ENCODE peak calls at places on chromosome 5, in eight cellular contexts. One of them, this sample, is unnamed.

GRCh38 chr5:35853652-35854051 is 3.0 kb upstream of the IL7R start:
- DNase-seq in cardiac muscle cell: peak
- DNase-seq in psoas muscle: peak
- DNase-seq in lung: no peak
- DNase-seq in GM12865: peak
- DNase-seq in HAP-1: no peak
- DNase-seq in MM.1S: no peak
- DNase-seq in Jurkat, Clone E6-1: no peak
- DNase-seq in this sample: no peak

GRCh38 chr5:143023447-143024096 is 253.4 kb downstream of the ARHGAP26 start:
- DNase-seq in cardiac muscle cell: peak
- DNase-seq in psoas muscle: peak
- DNase-seq in lung: no peak
- DNase-seq in GM12865: peak
- DNase-seq in HAP-1: no peak
- DNase-seq in MM.1S: no peak
- DNase-seq in Jurkat, Clone E6-1: no peak
- DNase-seq in this sample: no peak

GRCh38 chr5:76999451-76999850 is 30.8 kb upstream of the AGGF1 start:
- DNase-seq in cardiac muscle cell: peak
- DNase-seq in psoas muscle: no peak
- DNase-seq in lung: no peak
- DNase-seq in GM12865: no peak
- DNase-seq in HAP-1: no peak
- DNase-seq in MM.1S: no peak
- DNase-seq in Jurkat, Clone E6-1: no peak
- DNase-seq in this sample: peak

GRCh38 chr5:150530992-150531588 is 23.2 kb downstream of the NDST1 start:
- DNase-seq in cardiac muscle cell: no peak
- DNase-seq in psoas muscle: no peak
- DNase-seq in lung: no peak
- DNase-seq in GM12865: no peak
- DNase-seq in HAP-1: peak
- DNase-seq in MM.1S: no peak
- DNase-seq in Jurkat, Clone E6-1: no peak
- DNase-seq in this sample: no peak

GRCh38 chr5:163440954-163441353 is 3.6 kb downstream of the CCNG1 start:
- DNase-seq in cardiac muscle cell: no peak
- DNase-seq in psoas muscle: no peak
- DNase-seq in lung: no peak
- DNase-seq in GM12865: no peak
- DNase-seq in HAP-1: no peak
- DNase-seq in MM.1S: no peak
- DNase-seq in Jurkat, Clone E6-1: no peak
- DNase-seq in this sample: no peak

GRCh38 chr5:177116631-177117373 is 16.8 kb upstream of the NSD1 start:
- DNase-seq in cardiac muscle cell: peak
- DNase-seq in psoas muscle: peak
- DNase-seq in lung: peak
- DNase-seq in GM12865: peak
- DNase-seq in HAP-1: no peak
- DNase-seq in MM.1S: no peak
- DNase-seq in Jurkat, Clone E6-1: no peak
- DNase-seq in this sample: no peak

GRCh38 chr5:150139334-150139733 is 16.3 kb downstream of the PDGFRB start:
- DNase-seq in cardiac muscle cell: peak
- DNase-seq in psoas muscle: no peak
- DNase-seq in lung: no peak
- DNase-seq in GM12865: no peak
- DNase-seq in HAP-1: no peak
- DNase-seq in MM.1S: no peak
- DNase-seq in Jurkat, Clone E6-1: no peak
- DNase-seq in this sample: peak

GRCh38 chr5:108749130-108749861 is 1.6 kb downstream of the FER start:
- DNase-seq in cardiac muscle cell: no peak
- DNase-seq in psoas muscle: no peak
- DNase-seq in lung: no peak
- DNase-seq in GM12865: peak
- DNase-seq in HAP-1: no peak
- DNase-seq in MM.1S: peak
- DNase-seq in Jurkat, Clone E6-1: no peak
- DNase-seq in this sample: peak

DNA sequence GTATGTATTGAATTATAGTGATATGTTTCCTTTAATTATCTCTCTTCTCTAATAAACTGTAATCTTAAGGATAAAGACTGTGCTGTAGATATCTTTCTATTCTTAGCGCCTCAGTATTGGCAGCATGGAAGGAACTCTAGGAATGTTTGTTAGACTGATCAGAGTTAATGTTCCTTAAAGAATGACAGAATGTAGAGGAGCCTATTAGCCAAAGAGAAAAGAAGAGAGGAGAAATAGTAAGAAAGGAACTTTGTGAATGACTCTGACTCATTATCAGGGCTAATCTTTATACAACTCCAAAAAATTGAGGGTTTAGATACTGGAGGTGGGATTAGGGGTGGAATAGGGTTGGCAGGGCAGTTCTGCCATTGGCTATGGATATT is 59.0 kb upstream of the NUDT12 start:
- DNase-seq in cardiac muscle cell: no peak
- DNase-seq in psoas muscle: no peak
- DNase-seq in lung: no peak
- DNase-seq in GM12865: no peak
- DNase-seq in HAP-1: no peak
- DNase-seq in MM.1S: no peak
- DNase-seq in Jurkat, Clone E6-1: no peak
- DNase-seq in this sample: no peak
- H3K4me3 ChIP-seq in cardiac muscle cell: no peak
- H3K4me3 ChIP-seq in psoas muscle: no peak
- H3K4me3 ChIP-seq in lung: no peak
- H3K4me3 ChIP-seq in GM12865: no peak
- H3K4me3 ChIP-seq in HAP-1: no peak
- H3K4me3 ChIP-seq in MM.1S: no peak
- H3K4me3 ChIP-seq in Jurkat, Clone E6-1: no peak
- H3K4me3 ChIP-seq in this sample: no peak

GRCh38 chr5:73126381-73126780 is 6.0 kb downstream of the TMEM171 start:
- DNase-seq in cardiac muscle cell: peak
- DNase-seq in psoas muscle: no peak
- DNase-seq in lung: no peak
- DNase-seq in GM12865: no peak
- DNase-seq in HAP-1: no peak
- DNase-seq in MM.1S: no peak
- DNase-seq in Jurkat, Clone E6-1: no peak
- DNase-seq in this sample: no peak

GRCh38 chr5:73125289-73125688 is 4.9 kb downstream of the TMEM171 start:
- DNase-seq in cardiac muscle cell: no peak
- DNase-seq in psoas muscle: no peak
- DNase-seq in lung: no peak
- DNase-seq in GM12865: no peak
- DNase-seq in HAP-1: no peak
- DNase-seq in MM.1S: no peak
- DNase-seq in Jurkat, Clone E6-1: no peak
- DNase-seq in this sample: no peak

GRCh38 chr5:73129143-73129542 is 8.8 kb downstream of the TMEM171 start:
- DNase-seq in cardiac muscle cell: no peak
- DNase-seq in psoas muscle: no peak
- DNase-seq in lung: no peak
- DNase-seq in GM12865: no peak
- DNase-seq in HAP-1: no peak
- DNase-seq in MM.1S: no peak
- DNase-seq in Jurkat, Clone E6-1: peak
- DNase-seq in this sample: no peak

GRCh38 chr5:73122875-73123810 is 2.8 kb downstream of the TMEM171 start:
- DNase-seq in cardiac muscle cell: peak
- DNase-seq in psoas muscle: no peak
- DNase-seq in lung: no peak
- DNase-seq in GM12865: peak
- DNase-seq in HAP-1: no peak
- DNase-seq in MM.1S: no peak
- DNase-seq in Jurkat, Clone E6-1: peak
- DNase-seq in this sample: peak

GRCh38 chr5:73126957-73127356 is 6.6 kb downstream of the TMEM171 start:
- DNase-seq in cardiac muscle cell: no peak
- DNase-seq in psoas muscle: no peak
- DNase-seq in lung: no peak
- DNase-seq in GM12865: peak
- DNase-seq in HAP-1: no peak
- DNase-seq in MM.1S: peak
- DNase-seq in Jurkat, Clone E6-1: no peak
- DNase-seq in this sample: no peak
- H3K4me3 ChIP-seq in cardiac muscle cell: no peak
- H3K4me3 ChIP-seq in psoas muscle: no peak
- H3K4me3 ChIP-seq in lung: no peak
- H3K4me3 ChIP-seq in GM12865: no peak
- H3K4me3 ChIP-seq in HAP-1: no peak
- H3K4me3 ChIP-seq in MM.1S: no peak
- H3K4me3 ChIP-seq in Jurkat, Clone E6-1: no peak
- H3K4me3 ChIP-seq in this sample: no peak

GRCh38 chr5:39189297-39189955 is 29.9 kb downstream of the FYB1 start:
- DNase-seq in cardiac muscle cell: no peak
- DNase-seq in psoas muscle: no peak
- DNase-seq in lung: no peak
- DNase-seq in GM12865: no peak
- DNase-seq in HAP-1: no peak
- DNase-seq in MM.1S: no peak
- DNase-seq in Jurkat, Clone E6-1: no peak
- DNase-seq in this sample: no peak

GRCh38 chr5:39185761-39186160 is 33.6 kb downstream of the FYB1 start:
- DNase-seq in cardiac muscle cell: no peak
- DNase-seq in psoas muscle: no peak
- DNase-seq in lung: no peak
- DNase-seq in GM12865: no peak
- DNase-seq in HAP-1: no peak
- DNase-seq in MM.1S: no peak
- DNase-seq in Jurkat, Clone E6-1: no peak
- DNase-seq in this sample: no peak

GRCh38 chr5:39186289-39186688 is 33.1 kb downstream of the FYB1 start:
- DNase-seq in cardiac muscle cell: no peak
- DNase-seq in psoas muscle: no peak
- DNase-seq in lung: no peak
- DNase-seq in GM12865: no peak
- DNase-seq in HAP-1: no peak
- DNase-seq in MM.1S: no peak
- DNase-seq in Jurkat, Clone E6-1: no peak
- DNase-seq in this sample: no peak

GRCh38 chr5:39187873-39188731 is 31.3 kb downstream of the FYB1 start:
- DNase-seq in cardiac muscle cell: no peak
- DNase-seq in psoas muscle: no peak
- DNase-seq in lung: no peak
- DNase-seq in GM12865: no peak
- DNase-seq in HAP-1: no peak
- DNase-seq in MM.1S: no peak
- DNase-seq in Jurkat, Clone E6-1: no peak
- DNase-seq in this sample: no peak

GRCh38 chr5:39186722-39187539 is 32.4 kb downstream of the FYB1 start:
- DNase-seq in cardiac muscle cell: no peak
- DNase-seq in psoas muscle: no peak
- DNase-seq in lung: no peak
- DNase-seq in GM12865: no peak
- DNase-seq in HAP-1: no peak
- DNase-seq in MM.1S: no peak
- DNase-seq in Jurkat, Clone E6-1: peak
- DNase-seq in this sample: no peak
- H3K4me3 ChIP-seq in cardiac muscle cell: no peak
- H3K4me3 ChIP-seq in psoas muscle: no peak
- H3K4me3 ChIP-seq in lung: no peak
- H3K4me3 ChIP-seq in GM12865: no peak
- H3K4me3 ChIP-seq in HAP-1: no peak
- H3K4me3 ChIP-seq in MM.1S: no peak
- H3K4me3 ChIP-seq in Jurkat, Clone E6-1: peak
- H3K4me3 ChIP-seq in this sample: no peak

GRCh38 chr5:174724484-174725260 is at the start of gene MSX2:
- DNase-seq in cardiac muscle cell: peak
- DNase-seq in psoas muscle: peak
- DNase-seq in lung: peak
- DNase-seq in GM12865: no peak
- DNase-seq in HAP-1: peak
- DNase-seq in MM.1S: no peak
- DNase-seq in Jurkat, Clone E6-1: no peak
- DNase-seq in this sample: peak

GRCh38 chr5:174723315-174723978 is 935 bp upstream of the MSX2 start:
- DNase-seq in cardiac muscle cell: no peak
- DNase-seq in psoas muscle: no peak
- DNase-seq in lung: no peak
- DNase-seq in GM12865: no peak
- DNase-seq in HAP-1: no peak
- DNase-seq in MM.1S: no peak
- DNase-seq in Jurkat, Clone E6-1: no peak
- DNase-seq in this sample: no peak

GRCh38 chr5:174725261-174725990 is 1.0 kb downstream of the MSX2 start:
- DNase-seq in cardiac muscle cell: no peak
- DNase-seq in psoas muscle: no peak
- DNase-seq in lung: no peak
- DNase-seq in GM12865: no peak
- DNase-seq in HAP-1: peak
- DNase-seq in MM.1S: no peak
- DNase-seq in Jurkat, Clone E6-1: no peak
- DNase-seq in this sample: no peak

GRCh38 chr5:174722500-174722899 is 1.9 kb upstream of the MSX2 start:
- DNase-seq in cardiac muscle cell: no peak
- DNase-seq in psoas muscle: no peak
- DNase-seq in lung: no peak
- DNase-seq in GM12865: no peak
- DNase-seq in HAP-1: no peak
- DNase-seq in MM.1S: no peak
- DNase-seq in Jurkat, Clone E6-1: no peak
- DNase-seq in this sample: no peak

GRCh38 chr5:174723979-174724483 is 351 bp upstream of the MSX2 start:
- DNase-seq in cardiac muscle cell: peak
- DNase-seq in psoas muscle: no peak
- DNase-seq in lung: no peak
- DNase-seq in GM12865: no peak
- DNase-seq in HAP-1: peak
- DNase-seq in MM.1S: no peak
- DNase-seq in Jurkat, Clone E6-1: no peak
- DNase-seq in this sample: no peak
- H3K4me3 ChIP-seq in cardiac muscle cell: peak
- H3K4me3 ChIP-seq in psoas muscle: peak
- H3K4me3 ChIP-seq in lung: no peak
- H3K4me3 ChIP-seq in GM12865: no peak
- H3K4me3 ChIP-seq in HAP-1: peak
- H3K4me3 ChIP-seq in MM.1S: no peak
- H3K4me3 ChIP-seq in Jurkat, Clone E6-1: no peak
- H3K4me3 ChIP-seq in this sample: peak

DNA sequence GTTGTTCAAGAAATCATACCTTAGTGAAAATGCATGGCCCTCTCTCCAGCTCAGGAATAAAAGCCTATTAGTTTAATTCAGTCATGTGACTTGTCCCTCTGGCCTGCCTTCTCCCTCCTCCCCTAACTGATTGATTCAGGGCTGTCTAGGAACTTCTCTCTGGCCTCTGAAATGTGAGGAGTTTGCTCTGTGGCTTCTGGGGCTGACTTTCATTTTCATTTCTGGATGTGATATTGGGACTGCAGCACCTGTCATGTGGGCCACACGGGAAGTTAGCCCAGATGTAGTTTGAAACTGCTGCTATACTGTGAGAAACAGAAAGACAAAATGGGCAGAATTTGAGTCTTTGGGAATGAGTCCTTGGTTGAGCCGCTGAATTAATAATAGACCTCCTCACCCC is 44.8 kb downstream of the PARP8 start:
- DNase-seq in cardiac muscle cell: no peak
- DNase-seq in psoas muscle: no peak
- DNase-seq in lung: no peak
- DNase-seq in GM12865: peak
- DNase-seq in HAP-1: no peak
- DNase-seq in MM.1S: peak
- DNase-seq in Jurkat, Clone E6-1: peak
- DNase-seq in this sample: no peak
- H3K4me3 ChIP-seq in cardiac muscle cell: no peak
- H3K4me3 ChIP-seq in psoas muscle: no peak
- H3K4me3 ChIP-seq in lung: no peak
- H3K4me3 ChIP-seq in GM12865: peak
- H3K4me3 ChIP-seq in HAP-1: no peak
- H3K4me3 ChIP-seq in MM.1S: peak
- H3K4me3 ChIP-seq in Jurkat, Clone E6-1: peak
- H3K4me3 ChIP-seq in this sample: no peak